ENCODE peak calls at places on chromosomes 16 and 17, in four cellular contexts. D, W, J and H are unnamed samples. For H3K36me3, the result is how much of the 10 kb centered on the place peaks cover.

GRCh38 chr17:42194133-42194899 is at the start of gene GHDC:
- DNase-seq in D (peak), J (peak), W (peak), H (peak)

GRCh38 chr17:45131616-45132301 is 556 bp downstream of the PLCD3 start:
- DNase-seq in W (peak), J (peak), D (no peak), H (peak)

GRCh38 chr16:78976212-78976611 is 624.3 kb downstream of the MAF start:
- DNase-seq in D (no peak), J (no peak), W (no peak), H (no peak)

GRCh38 chr17:74739227-74739831 is 2.3 kb downstream of the RAB37 start:
- DNase-seq in D (no peak), J (no peak), W (no peak), H (peak)

GRCh38 chr17:59893617-59894100 is 738 bp downstream of the RPS6KB1 start:
- DNase-seq in D (no peak), W (peak), J (peak), H (no peak)

GRCh38 chr17:74542727-74543383 is 3.1 kb downstream of the CD300C start:
- DNase-seq in D (no peak), W (no peak), J (no peak), H (no peak)

GRCh38 chr17:72705905-72706395 is 386.5 kb downstream of the SLC39A11 start:
- DNase-seq in W (no peak), D (no peak), J (no peak), H (no peak)

GRCh38 chr17:48577946-48578615 is at the start of gene HOXB4:
- DNase-seq in J (peak), W (peak), D (peak), H (peak)

GRCh38 chr16:85665373-85665740 is 23.4 kb downstream of the GINS2 start:
- DNase-seq in W (no peak), J (no peak), D (no peak), H (no peak)

GRCh38 chr16:84881702-84882521 is 62.1 kb downstream of the CRISPLD2 start:
- DNase-seq in D (no peak), W (no peak), J (peak), H (no peak)

GRCh38 chr17:4482338-4483011 is 16.2 kb upstream of the SPNS2 start:
- DNase-seq in D (no peak), W (no peak), J (no peak), H (no peak)

GRCh38 chr17:48909796-48910195 is 1.6 kb downstream of the UBE2Z start:
- DNase-seq in W (no peak), D (no peak), J (peak), H (no peak)

DNA sequence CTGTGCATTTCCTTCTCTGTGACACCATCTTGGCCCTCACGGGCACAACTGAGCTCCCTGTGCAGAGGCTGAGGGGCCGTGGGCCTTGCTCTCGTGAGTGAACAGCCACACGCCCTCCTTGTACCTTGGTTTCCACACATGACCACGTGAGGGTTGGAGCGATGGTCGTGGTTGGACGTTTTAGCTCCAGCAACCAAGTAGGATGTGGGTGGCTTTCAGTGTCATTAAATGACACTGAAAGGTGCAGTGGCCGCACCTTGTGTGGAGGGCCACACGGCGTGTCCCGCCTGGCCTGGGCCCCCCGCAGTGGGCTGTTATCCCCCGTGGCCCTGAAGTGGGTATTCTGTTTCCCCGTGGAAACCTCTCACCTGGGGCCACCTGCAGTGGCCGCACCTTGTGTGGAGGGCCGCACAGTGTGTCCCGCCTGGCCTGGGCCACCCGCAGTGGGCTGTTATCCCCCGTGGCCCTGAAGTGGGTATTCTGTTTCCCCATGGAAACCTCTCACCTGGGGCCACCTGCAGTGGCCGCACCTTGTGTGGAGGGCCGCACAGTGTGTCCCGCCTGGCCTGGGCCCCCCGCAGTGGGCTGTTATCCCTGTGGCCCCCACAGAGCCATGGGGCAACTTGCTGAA is 28.2 kb downstream of the ACSF3 start:
- DNase-seq in W (no peak), J (no peak), D (no peak), H (no peak)
- H3K36me3 ChIP-seq in W (under half), J (under half), D (under half), H (under half)

GRCh38 chr17:40464392-40464855 is 21.2 kb downstream of the IGFBP4 start:
- DNase-seq in D (no peak), W (no peak), J (no peak), H (no peak)
- H3K36me3 ChIP-seq in D (under half), W (under half), J (under half), H (under half)

GRCh38 chr17:9880582-9880999 is 24.5 kb downstream of the RCVRN start:
- DNase-seq in W (no peak), J (peak), D (no peak), H (no peak)
- H3K36me3 ChIP-seq in W (under half), J (under half), D (under half), H (under half)

GRCh38 chr16:31888735-31889134 is 15.1 kb downstream of the ZNF267 start:
- DNase-seq in W (no peak), D (no peak), J (no peak), H (no peak)
- H3K36me3 ChIP-seq in W (under half), D (under half), J (half or more), H (half or more)

DNA sequence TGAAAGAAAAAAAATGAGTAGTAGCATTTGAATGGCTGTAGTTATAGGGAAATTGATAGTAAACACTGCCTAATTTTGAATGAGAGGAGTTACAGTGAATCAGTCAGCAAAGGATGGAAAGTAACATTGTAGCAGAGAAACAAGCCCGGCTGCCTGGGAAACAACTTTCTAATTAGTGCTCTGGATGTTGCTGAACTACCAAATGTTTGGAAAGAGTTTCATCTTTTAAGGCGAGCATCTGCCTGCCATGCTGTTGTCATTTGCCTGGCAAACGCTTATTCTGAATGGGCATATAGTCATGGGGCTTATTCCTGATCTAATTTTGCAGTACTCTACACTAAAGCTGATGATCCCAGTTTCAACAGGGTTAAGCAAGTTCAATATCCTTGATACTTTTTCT is 138.6 kb downstream of the CDH11 start:
- DNase-seq in D (no peak), J (peak), W (no peak), H (no peak)
- H3K36me3 ChIP-seq in D (under half), J (half or more), W (under half), H (under half)

GRCh38 chr17:68595986-68596385 is 5.2 kb downstream of the FAM20A start:
- DNase-seq in D (no peak), W (no peak), J (no peak), H (peak)

GRCh38 chr17:68595496-68595895 is 5.7 kb downstream of the FAM20A start:
- DNase-seq in D (no peak), J (no peak), W (no peak), H (no peak)

GRCh38 chr17:68594552-68594951 is 6.6 kb downstream of the FAM20A start:
- DNase-seq in W (no peak), J (no peak), D (no peak), H (no peak)

GRCh38 chr17:68598074-68598473 is 3.1 kb downstream of the FAM20A start:
- DNase-seq in W (no peak), D (no peak), J (no peak), H (no peak)

GRCh38 chr17:68596411-68596945 is 4.7 kb downstream of the FAM20A start:
- DNase-seq in D (no peak), J (no peak), W (no peak), H (no peak)
- H3K36me3 ChIP-seq in D (under half), J (under half), W (under half), H (under half)